ENCODE peak calls at places on chromosomes 3 and 15, in eight cellular contexts. F is activated naive CD4-positive, alpha-beta T cell; U is activated CD4-positive, CD25-positive, alpha-beta regulatory T cell; T is Caki2; R is COR-L47; Y is dermis microvascular lymphatic vessel endothelial cell; O is NCI-H1092 treated with DMSO at 0.1 percent for 48 hours; J is progenitor cell of endocrine pancreas. K is an unnamed sample.

GRCh38 chr3:171959532-171960044 is 79.8 kb upstream of the FNDC3B start:
- DNase-seq in F (no peak), U (no peak), T (no peak), R (no peak), Y (no peak), O (no peak), J (no peak), K (no peak)

GRCh38 chr3:40102182-40102581 is 207.3 kb upstream of the EIF1B start:
- DNase-seq in F (no peak), U (no peak), T (no peak), R (no peak), Y (no peak), O (no peak), J (no peak), K (no peak)

GRCh38 chr15:31235298-31236183 is 91.1 kb upstream of the KLF13 start:
- DNase-seq in F (no peak), U (no peak), T (peak), R (peak), Y (no peak), O (peak), J (no peak), K (peak)

GRCh38 chr3:39147711-39148115 is 5.7 kb downstream of the CSRNP1 start:
- DNase-seq in F (no peak), U (no peak), T (no peak), R (no peak), Y (no peak), O (no peak), J (no peak), K (no peak)

GRCh38 chr15:30885814-30886213 is 17.9 kb upstream of the FAN1 start:
- DNase-seq in F (no peak), U (no peak), T (peak), R (no peak), Y (peak), O (no peak), J (peak), K (no peak)

GRCh38 chr3:164465172-164465571 is 613.1 kb downstream of the SI start:
- DNase-seq in F (no peak), U (no peak), T (peak), R (no peak), Y (no peak), O (no peak), J (no peak), K (no peak)

GRCh38 chr3:50268276-50268675 is 671 bp upstream of the SEMA3B start:
- DNase-seq in F (no peak), U (no peak), T (no peak), R (no peak), Y (no peak), O (no peak), J (no peak), K (no peak)

GRCh38 chr3:67674055-67674454 is 19.6 kb upstream of the SUCLG2 start:
- DNase-seq in F (no peak), U (no peak), T (no peak), R (no peak), Y (no peak), O (no peak), J (no peak), K (no peak)

GRCh38 chr15:67918205-67918861 is 78.5 kb upstream of the RNU6-1 start:
- DNase-seq in F (no peak), U (no peak), T (no peak), R (no peak), Y (no peak), O (no peak), J (no peak), K (no peak)

GRCh38 chr3:170816341-170816740 is 53.7 kb downstream of the RPL22L1 start:
- DNase-seq in F (no peak), U (no peak), T (no peak), R (no peak), Y (no peak), O (no peak), J (no peak), K (no peak)

GRCh38 chr3:185733980-185734724 is 90.7 kb downstream of the IGF2BP2 start:
- DNase-seq in F (no peak), U (no peak), T (peak), R (peak), Y (peak), O (peak), J (peak), K (peak)

GRCh38 chr15:77597804-77598453 is 34.8 kb downstream of the LINGO1 start:
- DNase-seq in F (no peak), U (no peak), T (no peak), R (no peak), Y (peak), O (no peak), J (no peak), K (no peak)

GRCh38 chr3:112814256-112814655 is 32.4 kb downstream of the CD200R1L start:
- DNase-seq in F (no peak), U (no peak), T (no peak), R (peak), Y (peak), O (peak), J (no peak), K (no peak)

GRCh38 chr15:85000937-85001336 is 19.3 kb downstream of the PDE8A start:
- DNase-seq in F (no peak), U (no peak), T (no peak), R (no peak), Y (peak), O (no peak), J (no peak), K (no peak)

GRCh38 chr15:82952156-82953081 is at the start of gene HOMER2:
- DNase-seq in F (no peak), U (no peak), T (peak), R (peak), Y (peak), O (peak), J (peak), K (peak)

GRCh38 chr3:175692256-175692655 is 833.1 kb downstream of the NAALADL2 start:
- DNase-seq in F (no peak), U (no peak), T (no peak), R (no peak), Y (no peak), O (no peak), J (no peak), K (no peak)

GRCh38 chr3:114775395-114775794 is 371.7 kb downstream of the ZBTB20 start:
- DNase-seq in F (no peak), U (no peak), T (no peak), R (no peak), Y (no peak), O (no peak), J (no peak), K (no peak)

GRCh38 chr15:95734422-95735316 is 595.8 kb upstream of the NR2F2 start:
- DNase-seq in F (no peak), U (no peak), T (no peak), R (no peak), Y (peak), O (no peak), J (no peak), K (no peak)

GRCh38 chr15:60444289-60444912 is 34.5 kb downstream of the ICE2 start:
- DNase-seq in F (no peak), U (no peak), T (peak), R (no peak), Y (peak), O (peak), J (no peak), K (no peak)

GRCh38 chr3:119331661-119332060 is 37.5 kb downstream of the ARHGAP31 start:
- DNase-seq in F (no peak), U (no peak), T (no peak), R (no peak), Y (no peak), O (no peak), J (no peak), K (no peak)

GRCh38 chr3:29758108-29759020 is 477.5 kb downstream of the RBMS3 start:
- DNase-seq in F (no peak), U (no peak), T (no peak), R (no peak), Y (peak), O (no peak), J (no peak), K (no peak)

GRCh38 chr3:170467560-170467959 is 48.9 kb downstream of the CLDN11 start:
- DNase-seq in F (no peak), U (no peak), T (no peak), R (no peak), Y (no peak), O (peak), J (no peak), K (no peak)

GRCh38 chr3:8886556-8886955 is 76.7 kb downstream of the RAD18 start:
- DNase-seq in F (no peak), U (no peak), T (no peak), R (no peak), Y (no peak), O (no peak), J (no peak), K (no peak)

GRCh38 chr15:100032358-100033080 is 299.3 kb upstream of the LYSMD4 start:
- DNase-seq in F (no peak), U (no peak), T (no peak), R (no peak), Y (no peak), O (no peak), J (no peak), K (no peak)

GRCh38 chr3:194632983-194633348 is 253 bp downstream of the TMEM44 start:
- DNase-seq in F (no peak), U (no peak), T (no peak), R (no peak), Y (peak), O (peak), J (no peak), K (no peak)

GRCh38 chr15:81859737-81860516 is 185.9 kb downstream of the MEX3B start:
- DNase-seq in F (no peak), U (no peak), T (no peak), R (peak), Y (no peak), O (peak), J (no peak), K (no peak)

GRCh38 chr3:125357032-125357658 is 18.0 kb downstream of the ZNF148 start:
- DNase-seq in F (peak), U (peak), T (peak), R (peak), Y (peak), O (peak), J (no peak), K (no peak)

GRCh38 chr15:58548308-58549012 is 116.7 kb downstream of the LIPC start:
- DNase-seq in F (no peak), U (no peak), T (no peak), R (no peak), Y (no peak), O (no peak), J (no peak), K (no peak)

GRCh38 chr3:9316881-9317341 is 45.9 kb upstream of the THUMPD3 start:
- DNase-seq in F (no peak), U (no peak), T (no peak), R (no peak), Y (peak), O (no peak), J (no peak), K (no peak)

GRCh38 chr3:111726788-111727305 is 131.7 kb upstream of the ZBED2 start:
- DNase-seq in F (no peak), U (no peak), T (no peak), R (no peak), Y (no peak), O (no peak), J (no peak), K (no peak)

GRCh38 chr3:83500422-83500821 is 1458.4 kb upstream of the CADM2 start:
- DNase-seq in F (no peak), U (no peak), T (peak), R (peak), Y (no peak), O (no peak), J (no peak), K (no peak)

GRCh38 chr15:77753238-77753873 is 120.6 kb upstream of the LINGO1 start:
- DNase-seq in F (no peak), U (no peak), T (peak), R (peak), Y (peak), O (peak), J (peak), K (no peak)

GRCh38 chr3:42638339-42638842 is 15.1 kb upstream of the ZBTB47 start:
- DNase-seq in F (no peak), U (no peak), T (no peak), R (no peak), Y (no peak), O (no peak), J (no peak), K (no peak)

GRCh38 chr3:15294914-15295313 is 37.5 kb downstream of the SH3BP5 start:
- DNase-seq in F (no peak), U (no peak), T (no peak), R (no peak), Y (peak), O (no peak), J (no peak), K (no peak)

GRCh38 chr15:44029940-44030568 is 165.0 kb downstream of the FRMD5 start:
- DNase-seq in F (no peak), U (no peak), T (no peak), R (no peak), Y (peak), O (no peak), J (no peak), K (no peak)

GRCh38 chr3:105747056-105747455 is 121.8 kb downstream of the CBLB start:
- DNase-seq in F (no peak), U (no peak), T (no peak), R (no peak), Y (no peak), O (no peak), J (no peak), K (no peak)

GRCh38 chr3:187215460-187215859 is 18.2 kb downstream of the RTP1 start:
- DNase-seq in F (no peak), U (no peak), T (no peak), R (no peak), Y (no peak), O (no peak), J (no peak), K (no peak)

K was measured in NCI-H1930.